ENCODE peak calls at places on chromosomes 12 and 14, in ten cellular contexts. Q is SW 1271; O is DMS 273 treated with DMSO at 0.1 percent for 48 hours; T is NCI-H1417; P is stimulated activated CD4-positive, alpha-beta T cell treated with anti-CD3 and anti-CD28 coated beads, Interleukin-4, amount 100 ng/mL, for 24 hours; R is aorta; I is non-pigmented ciliary epithelial cell; C is AG10803; A is dermis blood vessel endothelial cell; K is lung. D is an unnamed sample.

GRCh38 chr14:48274826-48275225 is 599.4 kb upstream of the MDGA2 start:
- DNase-seq in Q (no peak), O (no peak), T (no peak), P (no peak), R (no peak), I (no peak), C (no peak), A (no peak), K (no peak), D (no peak)

GRCh38 chr12:120169946-120170345 is 24.6 kb downstream of the GCN1 start:
- DNase-seq in Q (no peak), O (no peak), T (no peak), P (no peak), R (peak), I (no peak), C (no peak), A (no peak), K (no peak), D (no peak)

GRCh38 chr12:115335594-115335993 is 651.6 kb upstream of the TBX3 start:
- DNase-seq in Q (no peak), O (no peak), T (no peak), P (no peak), R (no peak), I (no peak), C (no peak), A (no peak), K (no peak), D (no peak)

GRCh38 chr12:106861984-106862894 is 87.8 kb downstream of the RIC8B start:
- DNase-seq in Q (no peak), O (no peak), T (peak), P (no peak), R (no peak), I (peak), C (peak), A (peak), K (no peak), D (no peak)

GRCh38 chr12:43551271-43551970 is 582 bp downstream of the ADAMTS20 start:
- DNase-seq in Q (no peak), O (no peak), T (peak), P (no peak), R (no peak), I (no peak), C (no peak), A (no peak), K (no peak), D (no peak)

GRCh38 chr14:100587763-100588411 is 670 bp upstream of the BEGAIN start:
- DNase-seq in Q (no peak), O (peak), T (peak), P (no peak), R (peak), I (no peak), C (no peak), A (peak), K (no peak), D (no peak)

GRCh38 chr12:12883369-12884001 is 7.9 kb upstream of the GPRC5A start:
- DNase-seq in Q (peak), O (no peak), T (no peak), P (no peak), R (no peak), I (no peak), C (no peak), A (peak), K (peak), D (no peak)

GRCh38 chr14:22822619-22823551 is 6.8 kb upstream of the MRPL52 start:
- DNase-seq in Q (no peak), O (peak), T (no peak), P (peak), R (peak), I (peak), C (peak), A (peak), K (peak), D (peak)

GRCh38 chr12:73731658-73732057 is 806.0 kb upstream of the ATXN7L3B start:
- DNase-seq in Q (no peak), O (no peak), T (no peak), P (no peak), R (no peak), I (no peak), C (no peak), A (no peak), K (no peak), D (no peak)

GRCh38 chr12:2876431-2877046 is 435 bp downstream of the FOXM1 start:
- DNase-seq in Q (peak), O (no peak), T (peak), P (peak), R (no peak), I (no peak), C (peak), A (peak), K (no peak), D (no peak)

GRCh38 chr12:107736914-107737313 is 24.0 kb downstream of the PRDM4 start:
- DNase-seq in Q (no peak), O (no peak), T (no peak), P (no peak), R (no peak), I (no peak), C (no peak), A (no peak), K (no peak), D (peak)

GRCh38 chr12:57890191-57891120 is 43.9 kb upstream of the CTDSP2 start:
- DNase-seq in Q (no peak), O (no peak), T (peak), P (no peak), R (no peak), I (no peak), C (peak), A (no peak), K (no peak), D (no peak)

GRCh38 chr14:68627868-68628604 is 164.8 kb downstream of the ZFP36L1 start:
- DNase-seq in Q (no peak), O (no peak), T (peak), P (peak), R (peak), I (no peak), C (no peak), A (no peak), K (no peak), D (no peak)

GRCh38 chr12:19712041-19712440 is 272.7 kb downstream of the AEBP2 start:
- DNase-seq in Q (peak), O (no peak), T (no peak), P (no peak), R (no peak), I (peak), C (peak), A (peak), K (no peak), D (no peak)

GRCh38 chr14:101480747-101481530 is 80.4 kb upstream of the DIO3 start:
- DNase-seq in Q (no peak), O (no peak), T (no peak), P (no peak), R (no peak), I (peak), C (peak), A (no peak), K (no peak), D (no peak)

GRCh38 chr12:10130042-10130441 is at the start of gene CLEC7A:
- DNase-seq in Q (no peak), O (no peak), T (peak), P (no peak), R (no peak), I (no peak), C (no peak), A (peak), K (no peak), D (no peak)

D was measured in CMK.